ENCODE peak calls at places on chromosomes 1 and 21, in eight cellular contexts. One of them, this sample, is unnamed.

GRCh38 chr1:169368406-169368769 is 393 bp downstream of the BLZF1 start:
- DNase-seq in upper lobe of right lung: no peak
- DNase-seq in lower lobe of right lung: no peak
- DNase-seq in uterus: no peak
- DNase-seq in tibial artery: no peak
- DNase-seq in H9: peak; percentile 27
- DNase-seq in epithelial cell of esophagus: peak; percentile 45
- DNase-seq in CD8-positive, alpha-beta T cell: peak; percentile 19
- DNase-seq in this sample: peak; percentile 84

GRCh38 chr1:208203127-208203847 is 40.9 kb downstream of the PLXNA2 start:
- DNase-seq in upper lobe of right lung: peak; percentile 77
- DNase-seq in lower lobe of right lung: peak; percentile 68
- DNase-seq in uterus: no peak
- DNase-seq in tibial artery: no peak
- DNase-seq in H9: no peak
- DNase-seq in epithelial cell of esophagus: peak; percentile 83
- DNase-seq in CD8-positive, alpha-beta T cell: no peak
- DNase-seq in this sample: no peak

GRCh38 chr1:94954292-94955220 is 27.6 kb upstream of the CNN3 start:
- DNase-seq in upper lobe of right lung: no peak
- DNase-seq in lower lobe of right lung: no peak
- DNase-seq in uterus: no peak
- DNase-seq in tibial artery: no peak
- DNase-seq in H9: no peak
- DNase-seq in epithelial cell of esophagus: peak; percentile 28
- DNase-seq in CD8-positive, alpha-beta T cell: no peak
- DNase-seq in this sample: no peak

GRCh38 chr1:119953266-119953998 is 57.1 kb upstream of the ADAM30 start:
- DNase-seq in upper lobe of right lung: no peak
- DNase-seq in lower lobe of right lung: no peak
- DNase-seq in uterus: no peak
- DNase-seq in tibial artery: no peak
- DNase-seq in H9: no peak
- DNase-seq in epithelial cell of esophagus: no peak
- DNase-seq in CD8-positive, alpha-beta T cell: no peak
- DNase-seq in this sample: no peak

GRCh38 chr21:36122977-36123376 is 11.9 kb upstream of the CBR3 start:
- DNase-seq in upper lobe of right lung: no peak
- DNase-seq in lower lobe of right lung: no peak
- DNase-seq in uterus: no peak
- DNase-seq in tibial artery: no peak
- DNase-seq in H9: no peak
- DNase-seq in epithelial cell of esophagus: no peak
- DNase-seq in CD8-positive, alpha-beta T cell: no peak
- DNase-seq in this sample: no peak

GRCh38 chr1:6423321-6423999 is 1.1 kb upstream of the ESPN start:
- DNase-seq in upper lobe of right lung: peak; percentile 84
- DNase-seq in lower lobe of right lung: peak; percentile 79
- DNase-seq in uterus: no peak
- DNase-seq in tibial artery: no peak
- DNase-seq in H9: peak; percentile 92
- DNase-seq in epithelial cell of esophagus: peak; percentile 83
- DNase-seq in CD8-positive, alpha-beta T cell: peak; percentile 56
- DNase-seq in this sample: no peak

GRCh38 chr1:47533176-47534039 is 95.6 kb downstream of the FOXD2 start:
- DNase-seq in upper lobe of right lung: peak; percentile 67
- DNase-seq in lower lobe of right lung: peak; percentile 47
- DNase-seq in uterus: peak; percentile 60
- DNase-seq in tibial artery: peak; percentile 45
- DNase-seq in H9: peak; percentile 87
- DNase-seq in epithelial cell of esophagus: peak; percentile 17
- DNase-seq in CD8-positive, alpha-beta T cell: no peak
- DNase-seq in this sample: peak; percentile 87

GRCh38 chr1:1344672-1345361 is 4.4 kb downstream of the DVL1 start:
- DNase-seq in upper lobe of right lung: no peak
- DNase-seq in lower lobe of right lung: no peak
- DNase-seq in uterus: no peak
- DNase-seq in tibial artery: no peak
- DNase-seq in H9: no peak
- DNase-seq in epithelial cell of esophagus: peak; percentile 98
- DNase-seq in CD8-positive, alpha-beta T cell: no peak
- DNase-seq in this sample: no peak

GRCh38 chr1:176696109-176696508 is 233.1 kb downstream of the PAPPA2 start:
- DNase-seq in upper lobe of right lung: no peak
- DNase-seq in lower lobe of right lung: peak; percentile 48
- DNase-seq in uterus: no peak
- DNase-seq in tibial artery: no peak
- DNase-seq in H9: peak; percentile 64
- DNase-seq in epithelial cell of esophagus: peak; percentile 85
- DNase-seq in CD8-positive, alpha-beta T cell: no peak
- DNase-seq in this sample: no peak

GRCh38 chr1:96596226-96596625 is 125.4 kb upstream of the PTBP2 start:
- DNase-seq in upper lobe of right lung: no peak
- DNase-seq in lower lobe of right lung: no peak
- DNase-seq in uterus: no peak
- DNase-seq in tibial artery: no peak
- DNase-seq in H9: peak; percentile 83
- DNase-seq in epithelial cell of esophagus: peak; percentile 55
- DNase-seq in CD8-positive, alpha-beta T cell: no peak
- DNase-seq in this sample: no peak

GRCh38 chr1:53068314-53069084 is 6.5 kb downstream of the PODN start:
- DNase-seq in upper lobe of right lung: no peak
- DNase-seq in lower lobe of right lung: peak; percentile 21
- DNase-seq in uterus: no peak
- DNase-seq in tibial artery: peak; percentile 11
- DNase-seq in H9: no peak
- DNase-seq in epithelial cell of esophagus: no peak
- DNase-seq in CD8-positive, alpha-beta T cell: no peak
- DNase-seq in this sample: no peak

GRCh38 chr1:199515261-199515660 is 512.2 kb upstream of the NR5A2 start:
- DNase-seq in upper lobe of right lung: no peak
- DNase-seq in lower lobe of right lung: no peak
- DNase-seq in uterus: no peak
- DNase-seq in tibial artery: no peak
- DNase-seq in H9: no peak
- DNase-seq in epithelial cell of esophagus: peak; percentile 61
- DNase-seq in CD8-positive, alpha-beta T cell: no peak
- DNase-seq in this sample: no peak

GRCh38 chr1:38938722-38939260 is 2.8 kb downstream of the RHBDL2 start:
- DNase-seq in upper lobe of right lung: no peak
- DNase-seq in lower lobe of right lung: no peak
- DNase-seq in uterus: no peak
- DNase-seq in tibial artery: no peak
- DNase-seq in H9: no peak
- DNase-seq in epithelial cell of esophagus: no peak
- DNase-seq in CD8-positive, alpha-beta T cell: no peak
- DNase-seq in this sample: no peak

GRCh38 chr1:7262611-7263010 is 477.4 kb downstream of the CAMTA1 start:
- DNase-seq in upper lobe of right lung: no peak
- DNase-seq in lower lobe of right lung: no peak
- DNase-seq in uterus: no peak
- DNase-seq in tibial artery: no peak
- DNase-seq in H9: no peak
- DNase-seq in epithelial cell of esophagus: peak; percentile 73
- DNase-seq in CD8-positive, alpha-beta T cell: no peak
- DNase-seq in this sample: no peak

GRCh38 chr1:62784509-62785365 is 805 bp downstream of the ATG4C start:
- DNase-seq in upper lobe of right lung: no peak
- DNase-seq in lower lobe of right lung: no peak
- DNase-seq in uterus: no peak
- DNase-seq in tibial artery: no peak
- DNase-seq in H9: no peak
- DNase-seq in epithelial cell of esophagus: peak; percentile 15
- DNase-seq in CD8-positive, alpha-beta T cell: no peak
- DNase-seq in this sample: no peak

GRCh38 chr1:238892612-238893011 is 493.8 kb upstream of the CHRM3 start:
- DNase-seq in upper lobe of right lung: no peak
- DNase-seq in lower lobe of right lung: no peak
- DNase-seq in uterus: no peak
- DNase-seq in tibial artery: no peak
- DNase-seq in H9: no peak
- DNase-seq in epithelial cell of esophagus: peak; percentile 94
- DNase-seq in CD8-positive, alpha-beta T cell: no peak
- DNase-seq in this sample: no peak

GRCh38 chr21:18499761-18500376 is 96.3 kb upstream of the TMPRSS15 start:
- DNase-seq in upper lobe of right lung: no peak
- DNase-seq in lower lobe of right lung: no peak
- DNase-seq in uterus: no peak
- DNase-seq in tibial artery: peak; percentile 21
- DNase-seq in H9: no peak
- DNase-seq in epithelial cell of esophagus: peak; percentile 38
- DNase-seq in CD8-positive, alpha-beta T cell: no peak
- DNase-seq in this sample: no peak

GRCh38 chr21:29187939-29188338 is 57.5 kb downstream of the MAP3K7CL start:
- DNase-seq in upper lobe of right lung: no peak
- DNase-seq in lower lobe of right lung: no peak
- DNase-seq in uterus: peak; percentile 49
- DNase-seq in tibial artery: no peak
- DNase-seq in H9: no peak
- DNase-seq in epithelial cell of esophagus: peak; percentile 93
- DNase-seq in CD8-positive, alpha-beta T cell: no peak
- DNase-seq in this sample: no peak

GRCh38 chr1:15410223-15410883 is 665 bp downstream of the EFHD2 start:
- DNase-seq in upper lobe of right lung: no peak
- DNase-seq in lower lobe of right lung: no peak
- DNase-seq in uterus: no peak
- DNase-seq in tibial artery: no peak
- DNase-seq in H9: no peak
- DNase-seq in epithelial cell of esophagus: no peak
- DNase-seq in CD8-positive, alpha-beta T cell: no peak
- DNase-seq in this sample: no peak

GRCh38 chr1:177648138-177648537 is 321.7 kb downstream of the SEC16B start:
- DNase-seq in upper lobe of right lung: no peak
- DNase-seq in lower lobe of right lung: no peak
- DNase-seq in uterus: no peak
- DNase-seq in tibial artery: no peak
- DNase-seq in H9: no peak
- DNase-seq in epithelial cell of esophagus: no peak
- DNase-seq in CD8-positive, alpha-beta T cell: no peak
- DNase-seq in this sample: no peak

DNA sequence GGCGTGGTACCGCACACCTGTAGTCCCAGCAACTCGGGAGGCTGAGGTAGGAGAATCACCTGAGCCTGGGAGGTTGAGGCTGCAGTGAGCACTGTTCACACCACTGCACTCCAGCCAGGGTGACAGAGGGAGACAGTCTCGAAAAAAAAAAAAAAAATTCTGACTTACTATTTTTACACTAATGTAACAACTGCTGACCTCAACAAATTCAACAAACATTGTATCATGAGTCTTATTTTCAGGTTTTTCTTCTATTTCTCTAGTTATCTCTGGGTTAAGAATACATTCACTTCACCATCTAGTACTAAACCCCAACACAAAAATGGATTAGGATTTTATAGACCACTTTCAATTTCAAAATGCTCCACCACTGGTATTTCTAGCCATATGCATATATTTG is 72.9 kb downstream of the UBR4 start:
- DNase-seq in upper lobe of right lung: no peak
- DNase-seq in lower lobe of right lung: no peak
- DNase-seq in uterus: no peak
- DNase-seq in tibial artery: no peak
- DNase-seq in H9: no peak
- DNase-seq in epithelial cell of esophagus: no peak
- DNase-seq in CD8-positive, alpha-beta T cell: no peak
- DNase-seq in this sample: no peak
- TF ChIP-seq CTCF in upper lobe of right lung: no peak
- TF ChIP-seq CTCF in lower lobe of right lung: no peak
- TF ChIP-seq CTCF in uterus: no peak
- TF ChIP-seq CTCF in tibial artery: no peak
- TF ChIP-seq CTCF in H9: no peak
- TF ChIP-seq CTCF in epithelial cell of esophagus: no peak
- TF ChIP-seq CTCF in CD8-positive, alpha-beta T cell: no peak
- TF ChIP-seq CTCF in this sample: no peak

GRCh38 chr1:115507256-115507589 is 134.5 kb upstream of the VANGL1 start:
- DNase-seq in upper lobe of right lung: no peak
- DNase-seq in lower lobe of right lung: no peak
- DNase-seq in uterus: peak; percentile 20
- DNase-seq in tibial artery: no peak
- DNase-seq in H9: peak; percentile 58
- DNase-seq in epithelial cell of esophagus: peak; percentile 64
- DNase-seq in CD8-positive, alpha-beta T cell: no peak
- DNase-seq in this sample: no peak
- TF ChIP-seq CTCF in upper lobe of right lung: peak; percentile 33
- TF ChIP-seq CTCF in lower lobe of right lung: peak; percentile 23
- TF ChIP-seq CTCF in uterus: no peak
- TF ChIP-seq CTCF in tibial artery: no peak
- TF ChIP-seq CTCF in H9: peak; percentile 70
- TF ChIP-seq CTCF in epithelial cell of esophagus: peak; percentile 60
- TF ChIP-seq CTCF in CD8-positive, alpha-beta T cell: no peak
- TF ChIP-seq CTCF in this sample: no peak

DNA sequence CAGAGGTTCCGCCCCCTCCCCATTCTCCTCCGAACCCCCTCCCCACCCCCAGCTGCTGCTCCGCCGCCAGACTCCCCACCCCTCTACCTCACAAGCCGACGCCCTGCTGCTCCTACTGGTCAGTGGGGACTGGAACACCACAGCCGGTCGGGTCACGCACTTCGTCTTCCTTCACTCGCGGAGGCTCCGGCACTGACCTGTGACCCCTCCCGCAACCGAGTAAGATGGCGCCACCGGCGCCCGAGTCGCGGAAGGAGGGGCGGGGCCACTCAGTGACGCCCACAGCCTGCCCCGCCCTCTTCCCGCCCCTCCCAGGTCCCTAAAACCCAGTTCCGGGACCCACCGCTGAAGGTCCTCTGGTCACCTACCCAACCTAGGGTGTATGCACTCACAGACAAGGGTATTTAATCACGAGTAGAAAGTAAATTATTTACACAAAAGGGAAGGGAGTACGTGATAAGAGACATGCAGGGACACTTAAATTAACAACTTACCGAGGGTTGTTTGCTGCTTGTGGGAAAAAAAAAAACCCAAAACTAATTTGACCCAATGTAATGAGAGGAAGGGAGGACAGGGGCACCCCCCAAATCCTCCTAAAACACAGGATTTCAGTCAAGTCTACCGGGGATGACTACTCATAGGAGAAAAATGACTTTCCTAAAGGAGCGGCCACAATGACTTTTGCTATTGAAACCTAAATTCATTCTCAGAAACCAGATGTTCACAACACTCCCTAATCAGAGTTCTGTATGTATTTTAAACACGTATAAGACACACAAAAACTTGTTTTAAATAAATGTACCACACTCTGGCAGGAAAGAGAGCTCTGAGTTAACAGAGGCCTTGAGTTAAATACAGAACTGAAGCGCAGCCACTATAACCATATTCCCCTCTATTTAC is at the start of gene RIT1:
- DNase-seq in upper lobe of right lung: peak; percentile 94
- DNase-seq in lower lobe of right lung: peak; percentile 93
- DNase-seq in uterus: peak; percentile 84
- DNase-seq in tibial artery: peak; percentile 89
- DNase-seq in H9: peak; percentile 91
- DNase-seq in epithelial cell of esophagus: peak; percentile 79
- DNase-seq in CD8-positive, alpha-beta T cell: peak; percentile 80
- DNase-seq in this sample: peak; percentile 97
- TF ChIP-seq CTCF in upper lobe of right lung: peak; percentile 12
- TF ChIP-seq CTCF in lower lobe of right lung: no peak
- TF ChIP-seq CTCF in uterus: no peak
- TF ChIP-seq CTCF in tibial artery: peak; percentile 24
- TF ChIP-seq CTCF in H9: no peak
- TF ChIP-seq CTCF in epithelial cell of esophagus: no peak
- TF ChIP-seq CTCF in CD8-positive, alpha-beta T cell: no peak
- TF ChIP-seq CTCF in this sample: no peak

GRCh38 chr1:3349161-3349967 is 105.1 kb upstream of the ARHGEF16 start:
- DNase-seq in upper lobe of right lung: no peak
- DNase-seq in lower lobe of right lung: no peak
- DNase-seq in uterus: no peak
- DNase-seq in tibial artery: no peak
- DNase-seq in H9: peak; percentile 57
- DNase-seq in epithelial cell of esophagus: no peak
- DNase-seq in CD8-positive, alpha-beta T cell: no peak
- DNase-seq in this sample: no peak
- TF ChIP-seq CTCF in upper lobe of right lung: no peak
- TF ChIP-seq CTCF in lower lobe of right lung: peak; percentile 11
- TF ChIP-seq CTCF in uterus: peak; percentile 8
- TF ChIP-seq CTCF in tibial artery: peak; percentile 24
- TF ChIP-seq CTCF in H9: peak; percentile 45
- TF ChIP-seq CTCF in epithelial cell of esophagus: no peak
- TF ChIP-seq CTCF in CD8-positive, alpha-beta T cell: no peak
- TF ChIP-seq CTCF in this sample: no peak

This sample was measured in lower leg skin.